ENCODE peak calls at places on chromosomes 3 and 15, in four cellular contexts. W is activated T-cell treated with anti-CD3 and anti-CD28 coated beads for 1 hour, S is MM.1S, B is H9. L is an unnamed sample.

GRCh38 chr15:70264738-70265465 is 167.2 kb upstream of the TLE3 start:
- DNase-seq in S (no peak), B (no peak), W (no peak), L (no peak)

GRCh38 chr3:96449803-96450202 is 364.6 kb upstream of the EPHA6 start:
- DNase-seq in S (no peak), W (no peak), B (peak; percentile 26), L (peak; percentile 17)

GRCh38 chr3:48155122-48155521 is 33.1 kb downstream of the CDC25A start:
- DNase-seq in S (no peak), W (no peak), B (no peak), L (no peak)

GRCh38 chr3:126494831-126495230 is 19.1 kb upstream of the ZXDC start:
- DNase-seq in B (no peak), S (no peak), W (no peak), L (no peak)

GRCh38 chr3:32387512-32387911 is 4.1 kb upstream of the CMTM7 start:
- DNase-seq in B (no peak), W (no peak), S (no peak), L (no peak)

GRCh38 chr3:29144807-29145206 is 136.1 kb upstream of the RBMS3 start:
- DNase-seq in W (no peak), B (no peak), S (no peak), L (no peak)

GRCh38 chr3:71129611-71130515 is 453.7 kb downstream of the FOXP1 start:
- DNase-seq in W (no peak), B (no peak), S (peak; percentile 19), L (no peak)

GRCh38 chr15:40006003-40006402 is 33.0 kb downstream of the SRP14 start:
- DNase-seq in W (no peak), B (no peak), S (no peak), L (no peak)

GRCh38 chr3:54967586-54968244 is 39.9 kb upstream of the LRTM1 start:
- DNase-seq in B (no peak), W (no peak), S (no peak), L (no peak)

GRCh38 chr15:37291920-37292319 is 191.6 kb upstream of the MEIS2 start:
- DNase-seq in S (no peak), B (no peak), W (no peak), L (no peak)

GRCh38 chr15:89087066-89087829 is 1.0 kb upstream of the ABHD2 start:
- DNase-seq in B (no peak), W (no peak), S (no peak), L (no peak)

GRCh38 chr3:10273697-10274305 is 18.9 kb downstream of the GHRL start:
- DNase-seq in S (no peak), B (no peak), W (no peak), L (no peak)

GRCh38 chr3:121660356-121661171 is at the start of gene HCLS1:
- DNase-seq in W (peak; percentile 52), S (peak; percentile 88), B (no peak), L (peak; percentile 9)

GRCh38 chr15:43930079-43930478 is 103.3 kb downstream of the WDR76 start:
- DNase-seq in S (no peak), W (no peak), B (peak; percentile 52), L (peak; percentile 61)

GRCh38 chr15:58182460-58183163 is 44.4 kb downstream of the AQP9 start:
- DNase-seq in W (no peak), B (peak; percentile 78), S (peak; percentile 27), L (peak; percentile 20)

GRCh38 chr3:169771651-169772529 is 1.3 kb upstream of the MYNN start:
- DNase-seq in B (peak; percentile 74), S (peak; percentile 92), W (peak; percentile 50), L (no peak)

GRCh38 chr3:63877737-63878393 is 14.2 kb downstream of the ATXN7 start:
- DNase-seq in B (no peak), W (no peak), S (no peak), L (no peak)

GRCh38 chr15:51134416-51135199 is 39.9 kb upstream of the TNFAIP8L3 start:
- DNase-seq in B (no peak), W (no peak), S (no peak), L (no peak)